ENCODE peak calls at places on chromosome 13, in five cellular contexts. O is astrocyte; W is activated naive CD4-positive, alpha-beta T cell treated with Interleukin-2 at 50 U/mL for 16 hours; A is AG09309; J is GM04504. E is an unnamed sample.

GRCh38 chr13:98427331-98427995 is 149.4 kb downstream of the STK24 start:
- DNase-seq in O (no peak), W (no peak), A (no peak), J (no peak), E (no peak)

GRCh38 chr13:85828094-85828684 is 29.0 kb upstream of the SLITRK6 start:
- DNase-seq in O (peak; percentile 1), W (no peak), A (no peak), J (peak; percentile 1), E (peak; percentile 17)

GRCh38 chr13:38607136-38607535 is 79.7 kb upstream of the FREM2 start:
- DNase-seq in O (no peak), W (no peak), A (no peak), J (no peak), E (no peak)

GRCh38 chr13:32150239-32150638 is 118.7 kb downstream of the FRY start:
- DNase-seq in O (no peak), W (no peak), A (no peak), J (no peak), E (no peak)

GRCh38 chr13:23554000-23554399 is 16.2 kb upstream of the TNFRSF19 start:
- DNase-seq in O (no peak), W (no peak), A (no peak), J (no peak), E (no peak)

GRCh38 chr13:79716191-79716590 is 235.2 kb downstream of the NDFIP2 start:
- DNase-seq in O (no peak), W (no peak), A (no peak), J (no peak), E (no peak)

GRCh38 chr13:53694814-53695533 is 666.4 kb downstream of the OLFM4 start:
- DNase-seq in O (no peak), W (no peak), A (no peak), J (no peak), E (no peak)

GRCh38 chr13:109874921-109875454 is 88.6 kb upstream of the IRS2 start:
- DNase-seq in O (peak; percentile 80), W (no peak), A (peak; percentile 13), J (peak; percentile 16), E (no peak)

GRCh38 chr13:46542833-46543232 is 10.1 kb upstream of the LRCH1 start:
- DNase-seq in O (no peak), W (no peak), A (no peak), J (no peak), E (no peak)

GRCh38 chr13:29887030-29887557 is 36.7 kb upstream of the UBL3 start:
- DNase-seq in O (no peak), W (no peak), A (no peak), J (no peak), E (no peak)

GRCh38 chr13:49667773-49668172 is 23.5 kb downstream of the EBPL start:
- DNase-seq in O (no peak), W (no peak), A (no peak), J (no peak), E (no peak)

GRCh38 chr13:90872491-90873025 is 474.9 kb upstream of the MIR17HG start:
- DNase-seq in O (no peak), W (no peak), A (no peak), J (no peak), E (no peak)

GRCh38 chr13:31310781-31311180 is 111.0 kb downstream of the B3GLCT start:
- DNase-seq in O (no peak), W (no peak), A (no peak), J (no peak), E (no peak)

GRCh38 chr13:31046711-31047279 is 114.3 kb downstream of the TEX26 start:
- DNase-seq in O (peak; percentile 43), W (no peak), A (no peak), J (no peak), E (peak; percentile 71)

GRCh38 chr13:39347926-39348901 is 254.8 kb downstream of the LHFPL6 start:
- DNase-seq in O (no peak), W (no peak), A (no peak), J (no peak), E (no peak)

GRCh38 chr13:36888645-36889044 is 31.4 kb downstream of the SMAD9 start:
- DNase-seq in O (no peak), W (no peak), A (no peak), J (no peak), E (no peak)

GRCh38 chr13:23657056-23657455 is 86.8 kb downstream of the TNFRSF19 start:
- DNase-seq in O (peak; percentile 23), W (no peak), A (no peak), J (no peak), E (no peak)

GRCh38 chr13:108566413-108567170 is 62.8 kb upstream of the MYO16 start:
- DNase-seq in O (no peak), W (no peak), A (no peak), J (no peak), E (no peak)

GRCh38 chr13:42732073-42732472 is 49.3 kb upstream of the FAM216B start:
- DNase-seq in O (no peak), W (no peak), A (no peak), J (no peak), E (no peak)

GRCh38 chr13:113211774-113212173 is 2.4 kb downstream of the CUL4A start:
- DNase-seq in O (no peak), W (peak; percentile 16), A (no peak), J (no peak), E (no peak)

GRCh38 chr13:20349564-20350379 is 117.7 kb upstream of the GJB6 start:
- DNase-seq in O (no peak), W (no peak), A (no peak), J (no peak), E (no peak)

GRCh38 chr13:48001127-48001881 is at the start of gene SUCLA2:
- DNase-seq in O (peak; percentile 57), W (peak; percentile 91), A (peak; percentile 33), J (peak; percentile 72), E (peak; percentile 62)

GRCh38 chr13:95530178-95530577 is 22.3 kb upstream of the CLDN10 start:
- DNase-seq in O (peak; percentile 82), W (no peak), A (peak; percentile 20), J (no peak), E (peak; percentile 9)

GRCh38 chr13:109616021-109616420 is 170.4 kb downstream of the IRS2 start:
- DNase-seq in O (no peak), W (no peak), A (no peak), J (no peak), E (no peak)

GRCh38 chr13:113843063-113843654 is 20.7 kb downstream of the GAS6 start:
- DNase-seq in O (no peak), W (no peak), A (no peak), J (no peak), E (no peak)

GRCh38 chr13:31199849-31200635 is at the start of gene B3GLCT:
- DNase-seq in O (peak; percentile 37), W (peak; percentile 82), A (no peak), J (peak; percentile 63), E (peak; percentile 27)

GRCh38 chr13:42075517-42075916 is 27.1 kb downstream of the DGKH start:
- DNase-seq in O (no peak), W (no peak), A (no peak), J (no peak), E (no peak)

GRCh38 chr13:89750371-89750770 is 1597.1 kb upstream of the MIR17HG start:
- DNase-seq in O (no peak), W (no peak), A (no peak), J (no peak), E (no peak)

GRCh38 chr13:108508263-108508662 is 121.1 kb upstream of the MYO16 start:
- DNase-seq in O (peak; percentile 6), W (no peak), A (no peak), J (no peak), E (no peak)

GRCh38 chr13:27797228-27797624 is 4.9 kb downstream of the GSX1 start:
- DNase-seq in O (no peak), W (no peak), A (no peak), J (peak; percentile 6), E (no peak)

GRCh38 chr13:30463820-30464495 is 1.8 kb downstream of the HMGB1 start:
- DNase-seq in O (peak; percentile 42), W (peak; percentile 79), A (no peak), J (peak; percentile 33), E (no peak)

GRCh38 chr13:111881700-111882099 is 185.2 kb upstream of the SOX1 start:
- DNase-seq in O (no peak), W (no peak), A (no peak), J (no peak), E (no peak)

GRCh38 chr13:59877933-59878332 is 285.8 kb downstream of the DIAPH3 start:
- DNase-seq in O (peak; percentile 24), W (no peak), A (peak; percentile 13), J (peak; percentile 41), E (no peak)

GRCh38 chr13:74290324-74290773 is 156.1 kb upstream of the KLF12 start:
- DNase-seq in O (peak; percentile 100), W (peak; percentile 17), A (peak; percentile 79), J (no peak), E (peak; percentile 98)

GRCh38 chr13:45231722-45232121 is 30.9 kb upstream of the KCTD4 start:
- DNase-seq in O (peak; percentile 52), W (no peak), A (no peak), J (no peak), E (no peak)

GRCh38 chr13:28147489-28147888 is 9.1 kb downstream of the PAN3 start:
- DNase-seq in O (no peak), W (no peak), A (no peak), J (no peak), E (no peak)

GRCh38 chr13:50592412-50593145 is 250.9 kb downstream of the DLEU7 start:
- DNase-seq in O (peak; percentile 91), W (no peak), A (peak; percentile 44), J (peak; percentile 35), E (no peak)

GRCh38 chr13:110942248-110942981 is 27.5 kb upstream of the ANKRD10 start:
- DNase-seq in O (peak; percentile 31), W (peak; percentile 51), A (no peak), J (no peak), E (no peak)

GRCh38 chr13:21242236-21242635 is 65.8 kb downstream of the MRPL57 start:
- DNase-seq in O (no peak), W (no peak), A (no peak), J (no peak), E (no peak)

GRCh38 chr13:94249512-94249911 is 230.0 kb downstream of the DCT start:
- DNase-seq in O (peak; percentile 93), W (no peak), A (peak; percentile 50), J (no peak), E (no peak)

E was measured in NCI-H1436.